ENCODE peak calls at places on chromosomes 13 and 19, in seven cellular contexts. One of them, this sample, is unnamed.

GRCh38 chr19:6062961-6063575 is 47.2 kb downstream of the RFX2 start:
- DNase-seq in tibial nerve: no peak
- DNase-seq in prostate gland: no peak
- DNase-seq in right lobe of liver: peak
- DNase-seq in NB4: no peak
- DNase-seq in transverse colon: peak
- DNase-seq in adrenal gland: peak
- DNase-seq in this sample: no peak

GRCh38 chr19:19538077-19538764 is at the start of gene CILP2:
- DNase-seq in tibial nerve: no peak
- DNase-seq in prostate gland: no peak
- DNase-seq in right lobe of liver: peak
- DNase-seq in NB4: no peak
- DNase-seq in transverse colon: peak
- DNase-seq in adrenal gland: no peak
- DNase-seq in this sample: no peak

GRCh38 chr13:61370520-61370919 is 45.1 kb downstream of the PCDH20 start:
- DNase-seq in tibial nerve: no peak
- DNase-seq in prostate gland: no peak
- DNase-seq in right lobe of liver: no peak
- DNase-seq in NB4: no peak
- DNase-seq in transverse colon: no peak
- DNase-seq in adrenal gland: no peak
- DNase-seq in this sample: no peak

GRCh38 chr13:73767747-73768315 is 366.4 kb downstream of the KLF12 start:
- DNase-seq in tibial nerve: no peak
- DNase-seq in prostate gland: no peak
- DNase-seq in right lobe of liver: no peak
- DNase-seq in NB4: peak
- DNase-seq in transverse colon: no peak
- DNase-seq in adrenal gland: no peak
- DNase-seq in this sample: peak

GRCh38 chr13:28573595-28574373 is 78.9 kb upstream of the FLT1 start:
- DNase-seq in tibial nerve: no peak
- DNase-seq in prostate gland: no peak
- DNase-seq in right lobe of liver: no peak
- DNase-seq in NB4: peak
- DNase-seq in transverse colon: no peak
- DNase-seq in adrenal gland: peak
- DNase-seq in this sample: no peak

GRCh38 chr13:48403151-48403631 is 9.7 kb downstream of the LPAR6 start:
- DNase-seq in tibial nerve: no peak
- DNase-seq in prostate gland: no peak
- DNase-seq in right lobe of liver: no peak
- DNase-seq in NB4: no peak
- DNase-seq in transverse colon: no peak
- DNase-seq in adrenal gland: no peak
- DNase-seq in this sample: no peak

GRCh38 chr19:5934779-5935472 is 20.9 kb downstream of the CAPS start:
- DNase-seq in tibial nerve: no peak
- DNase-seq in prostate gland: no peak
- DNase-seq in right lobe of liver: no peak
- DNase-seq in NB4: no peak
- DNase-seq in transverse colon: no peak
- DNase-seq in adrenal gland: no peak
- DNase-seq in this sample: no peak

GRCh38 chr19:55486971-55487883 is 1.0 kb upstream of the SSC5D start:
- DNase-seq in tibial nerve: peak
- DNase-seq in prostate gland: no peak
- DNase-seq in right lobe of liver: no peak
- DNase-seq in NB4: peak
- DNase-seq in transverse colon: peak
- DNase-seq in adrenal gland: peak
- DNase-seq in this sample: no peak

GRCh38 chr19:18170714-18171255 is 2.8 kb upstream of the IFI30 start:
- DNase-seq in tibial nerve: no peak
- DNase-seq in prostate gland: no peak
- DNase-seq in right lobe of liver: peak
- DNase-seq in NB4: peak
- DNase-seq in transverse colon: peak
- DNase-seq in adrenal gland: peak
- DNase-seq in this sample: no peak

GRCh38 chr13:85191996-85192395 is 607.2 kb downstream of the SLITRK6 start:
- DNase-seq in tibial nerve: no peak
- DNase-seq in prostate gland: no peak
- DNase-seq in right lobe of liver: no peak
- DNase-seq in NB4: no peak
- DNase-seq in transverse colon: no peak
- DNase-seq in adrenal gland: no peak
- DNase-seq in this sample: no peak

GRCh38 chr19:33486407-33486806 is 35.2 kb downstream of the PEPD start:
- DNase-seq in tibial nerve: no peak
- DNase-seq in prostate gland: no peak
- DNase-seq in right lobe of liver: peak
- DNase-seq in NB4: no peak
- DNase-seq in transverse colon: no peak
- DNase-seq in adrenal gland: no peak
- DNase-seq in this sample: no peak

GRCh38 chr19:33189453-33189852 is 4.7 kb upstream of the LRP3 start:
- DNase-seq in tibial nerve: no peak
- DNase-seq in prostate gland: no peak
- DNase-seq in right lobe of liver: no peak
- DNase-seq in NB4: no peak
- DNase-seq in transverse colon: no peak
- DNase-seq in adrenal gland: no peak
- DNase-seq in this sample: no peak

GRCh38 chr19:30053558-30053957 is 111.5 kb downstream of the URI1 start:
- DNase-seq in tibial nerve: no peak
- DNase-seq in prostate gland: no peak
- DNase-seq in right lobe of liver: no peak
- DNase-seq in NB4: no peak
- DNase-seq in transverse colon: no peak
- DNase-seq in adrenal gland: no peak
- DNase-seq in this sample: no peak

GRCh38 chr19:8361921-8362793 is 1.8 kb upstream of the ANGPTL4 start:
- DNase-seq in tibial nerve: peak
- DNase-seq in prostate gland: peak
- DNase-seq in right lobe of liver: peak
- DNase-seq in NB4: peak
- DNase-seq in transverse colon: peak
- DNase-seq in adrenal gland: peak
- DNase-seq in this sample: peak

GRCh38 chr19:37594064-37594981 is at the start of the genes ZNF540 and ZNF571:
- DNase-seq in tibial nerve: peak
- DNase-seq in prostate gland: peak
- DNase-seq in right lobe of liver: peak
- DNase-seq in NB4: peak
- DNase-seq in transverse colon: peak
- DNase-seq in adrenal gland: peak
- DNase-seq in this sample: peak
- TF ChIP-seq POLR2A in tibial nerve: peak
- TF ChIP-seq POLR2A in prostate gland: peak
- TF ChIP-seq POLR2A in right lobe of liver: peak
- TF ChIP-seq POLR2A in NB4: no peak
- TF ChIP-seq POLR2A in transverse colon: peak
- TF ChIP-seq POLR2A in adrenal gland: no peak
- TF ChIP-seq POLR2A in this sample: peak

GRCh38 chr19:11555246-11555645 is 3.8 kb downstream of the ELOF1 start:
- DNase-seq in tibial nerve: no peak
- DNase-seq in prostate gland: no peak
- DNase-seq in right lobe of liver: no peak
- DNase-seq in NB4: no peak
- DNase-seq in transverse colon: no peak
- DNase-seq in adrenal gland: no peak
- DNase-seq in this sample: no peak

GRCh38 chr19:11554160-11554559 is 4.9 kb downstream of the ELOF1 start:
- DNase-seq in tibial nerve: no peak
- DNase-seq in prostate gland: no peak
- DNase-seq in right lobe of liver: no peak
- DNase-seq in NB4: no peak
- DNase-seq in transverse colon: peak
- DNase-seq in adrenal gland: no peak
- DNase-seq in this sample: peak

GRCh38 chr19:11558881-11559828 is at the start of gene ELOF1:
- DNase-seq in tibial nerve: peak
- DNase-seq in prostate gland: peak
- DNase-seq in right lobe of liver: peak
- DNase-seq in NB4: peak
- DNase-seq in transverse colon: peak
- DNase-seq in adrenal gland: peak
- DNase-seq in this sample: peak

GRCh38 chr19:11560404-11560988 is 1.5 kb upstream of the ELOF1 start:
- DNase-seq in tibial nerve: no peak
- DNase-seq in prostate gland: peak
- DNase-seq in right lobe of liver: no peak
- DNase-seq in NB4: peak
- DNase-seq in transverse colon: peak
- DNase-seq in adrenal gland: peak
- DNase-seq in this sample: no peak

GRCh38 chr19:11556634-11557420 is 2.2 kb downstream of the ELOF1 start:
- DNase-seq in tibial nerve: no peak
- DNase-seq in prostate gland: no peak
- DNase-seq in right lobe of liver: no peak
- DNase-seq in NB4: no peak
- DNase-seq in transverse colon: no peak
- DNase-seq in adrenal gland: no peak
- DNase-seq in this sample: no peak
- H3K4me3 ChIP-seq in tibial nerve: no peak
- H3K4me3 ChIP-seq in prostate gland: no peak
- H3K4me3 ChIP-seq in right lobe of liver: no peak
- H3K4me3 ChIP-seq in NB4: no peak
- H3K4me3 ChIP-seq in transverse colon: no peak
- H3K4me3 ChIP-seq in adrenal gland: no peak
- H3K4me3 ChIP-seq in this sample: no peak

GRCh38 chr19:13848811-13849241 is 28.1 kb upstream of the NANOS3 start:
- DNase-seq in tibial nerve: no peak
- DNase-seq in prostate gland: no peak
- DNase-seq in right lobe of liver: no peak
- DNase-seq in NB4: no peak
- DNase-seq in transverse colon: no peak
- DNase-seq in adrenal gland: no peak
- DNase-seq in this sample: no peak

GRCh38 chr19:13847900-13848677 is 28.8 kb upstream of the NANOS3 start:
- DNase-seq in tibial nerve: no peak
- DNase-seq in prostate gland: no peak
- DNase-seq in right lobe of liver: no peak
- DNase-seq in NB4: no peak
- DNase-seq in transverse colon: no peak
- DNase-seq in adrenal gland: no peak
- DNase-seq in this sample: no peak

GRCh38 chr19:13849277-13849676 is 27.7 kb upstream of the NANOS3 start:
- DNase-seq in tibial nerve: no peak
- DNase-seq in prostate gland: no peak
- DNase-seq in right lobe of liver: no peak
- DNase-seq in NB4: no peak
- DNase-seq in transverse colon: no peak
- DNase-seq in adrenal gland: no peak
- DNase-seq in this sample: no peak

GRCh38 chr19:13849991-13850909 is 26.7 kb upstream of the NANOS3 start:
- DNase-seq in tibial nerve: peak
- DNase-seq in prostate gland: peak
- DNase-seq in right lobe of liver: peak
- DNase-seq in NB4: peak
- DNase-seq in transverse colon: peak
- DNase-seq in adrenal gland: peak
- DNase-seq in this sample: peak

DNA sequence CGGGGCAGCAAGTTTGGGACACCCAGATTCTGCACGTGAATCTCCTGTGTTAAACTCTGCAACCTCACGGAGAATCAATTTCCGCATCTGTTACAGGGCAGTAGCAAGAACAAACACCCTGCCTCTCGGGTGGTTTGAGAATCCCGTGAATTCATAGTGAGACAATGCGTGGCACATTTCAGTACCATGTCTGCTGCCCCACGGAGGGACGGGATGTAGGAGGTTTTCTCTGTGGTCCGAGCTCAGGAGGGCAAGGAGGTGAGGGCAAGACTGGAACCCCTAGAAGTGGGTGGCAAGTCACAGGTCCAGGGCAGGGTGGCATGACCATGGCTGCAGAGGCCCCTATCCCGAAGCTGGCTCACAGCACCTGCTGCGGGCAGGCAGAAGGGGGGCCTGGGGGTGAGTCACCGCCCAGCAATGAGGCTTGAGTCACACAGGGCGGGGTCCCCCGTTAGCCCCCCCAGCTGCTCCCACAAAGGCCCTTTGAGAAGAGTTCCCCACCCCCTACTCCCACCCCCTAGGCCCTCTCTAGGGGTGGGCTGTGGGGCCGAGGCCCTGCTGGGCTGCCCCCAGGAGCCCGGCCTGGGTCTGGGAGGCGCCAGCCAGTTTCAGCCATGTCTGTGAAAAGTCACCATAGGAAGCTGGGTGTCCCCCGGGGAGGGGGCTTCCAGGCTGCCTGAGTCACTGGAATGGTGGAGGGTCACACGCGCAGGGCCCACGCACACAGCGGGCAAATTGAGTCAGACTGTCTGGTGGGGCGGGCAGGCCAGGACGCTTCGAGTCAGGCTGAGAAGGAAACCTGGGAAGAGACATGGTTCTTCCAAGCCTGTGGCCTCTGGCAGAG is 25.8 kb upstream of the NANOS3 start:
- DNase-seq in tibial nerve: peak
- DNase-seq in prostate gland: peak
- DNase-seq in right lobe of liver: no peak
- DNase-seq in NB4: peak
- DNase-seq in transverse colon: peak
- DNase-seq in adrenal gland: peak
- DNase-seq in this sample: peak
- TF ChIP-seq POLR2A in tibial nerve: no peak
- TF ChIP-seq POLR2A in prostate gland: peak
- TF ChIP-seq POLR2A in right lobe of liver: no peak
- TF ChIP-seq POLR2A in NB4: no peak
- TF ChIP-seq POLR2A in transverse colon: peak
- TF ChIP-seq POLR2A in adrenal gland: no peak
- TF ChIP-seq POLR2A in this sample: peak

DNA sequence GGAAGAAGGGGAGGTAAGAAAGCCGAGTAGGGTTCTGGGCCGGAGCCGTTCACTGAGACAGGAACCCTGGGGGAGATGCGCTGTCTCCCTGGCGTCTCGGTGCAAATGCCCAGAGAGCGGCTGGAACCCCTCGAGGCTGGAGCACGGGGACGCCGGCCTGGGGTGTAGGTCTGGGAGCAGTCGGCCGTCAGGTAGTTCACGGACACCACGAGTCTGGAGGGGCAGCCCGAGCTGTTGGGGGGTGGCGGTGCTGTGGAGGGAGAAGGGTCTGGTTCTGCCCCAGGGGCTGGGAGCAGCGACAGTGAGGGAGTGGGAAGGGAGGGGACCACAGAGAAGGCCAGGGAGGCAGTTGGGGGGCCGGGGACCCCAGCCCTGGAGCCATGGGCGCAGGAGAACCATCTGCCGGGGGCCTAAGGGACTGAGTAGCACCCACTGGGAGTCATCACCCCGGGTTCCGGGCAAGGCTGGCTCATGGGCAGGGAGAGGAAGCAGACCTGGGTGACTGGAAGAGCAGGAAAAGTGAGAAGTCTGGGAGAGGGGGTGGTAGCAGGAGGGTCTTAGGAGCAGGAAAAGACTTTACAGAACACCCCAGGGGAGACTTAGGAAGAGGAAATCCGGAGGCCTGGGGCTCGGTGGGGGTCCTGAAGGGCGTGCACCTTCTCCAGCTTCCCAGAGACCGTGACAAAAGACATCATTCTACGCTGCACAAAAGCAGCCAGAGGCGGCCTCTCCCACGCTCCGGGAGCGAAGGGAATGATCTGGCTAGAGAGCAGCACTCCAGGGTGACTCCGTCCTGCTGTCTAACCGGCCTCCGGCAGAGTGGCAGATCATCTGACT is 173.1 kb upstream of the SOX1 start:
- DNase-seq in tibial nerve: no peak
- DNase-seq in prostate gland: no peak
- DNase-seq in right lobe of liver: no peak
- DNase-seq in NB4: no peak
- DNase-seq in transverse colon: no peak
- DNase-seq in adrenal gland: no peak
- DNase-seq in this sample: peak
- H3K4me3 ChIP-seq in tibial nerve: peak
- H3K4me3 ChIP-seq in prostate gland: no peak
- H3K4me3 ChIP-seq in right lobe of liver: no peak
- H3K4me3 ChIP-seq in NB4: no peak
- H3K4me3 ChIP-seq in transverse colon: no peak
- H3K4me3 ChIP-seq in adrenal gland: no peak
- H3K4me3 ChIP-seq in this sample: no peak